ENCODE peak calls at places on chromosomes 11 and 22, in seven cellular contexts. N, U, P, Q, A, L and W are unnamed samples.
A peak's percentile ranks its signal among the peaks of the same experiment; 100 is the strongest.

GRCh38 chr22:20550057-20550817 is 42.8 kb downstream of the MED15 start:
- DNase-seq in P (no peak), N (no peak), U (no peak), Q (no peak), L (no peak), A (no peak), W (no peak)

GRCh38 chr11:76209956-76210885 is 3.9 kb upstream of the WNT11 start:
- DNase-seq in N (peak; percentile 64), L (no peak), P (no peak), A (peak; percentile 73), U (peak; percentile 48), Q (peak; percentile 85), W (peak; percentile 69)

GRCh38 chr11:130413383-130414106 is 14.9 kb downstream of the ADAMTS8 start:
- DNase-seq in P (no peak), U (no peak), Q (no peak), L (no peak), N (peak; percentile 84), A (no peak), W (peak; percentile 59)

GRCh38 chr11:36292311-36292722 is 3.1 kb upstream of the COMMD9 start:
- DNase-seq in P (no peak), A (no peak), Q (peak; percentile 65), U (peak; percentile 48), N (no peak), L (no peak), W (peak; percentile 52)

GRCh38 chr22:24140357-24140756 is 40.9 kb upstream of the SUSD2 start:
- DNase-seq in U (no peak), P (no peak), L (peak; percentile 33), N (no peak), A (no peak), Q (no peak), W (no peak)

GRCh38 chr11:27201454-27202302 is 161.1 kb downstream of the BBOX1 start:
- DNase-seq in L (no peak), Q (peak; percentile 99), A (peak; percentile 69), P (no peak), U (peak; percentile 82), N (peak; percentile 10), W (peak; percentile 80)

GRCh38 chr11:76471378-76471777 is 26.6 kb downstream of the EMSY start:
- DNase-seq in U (no peak), N (no peak), A (no peak), L (no peak), P (no peak), Q (no peak), W (no peak)

GRCh38 chr11:24588075-24588474 is 91.2 kb downstream of the LUZP2 start:
- DNase-seq in P (no peak), Q (no peak), L (no peak), U (no peak), N (no peak), A (no peak), W (peak; percentile 63)

GRCh38 chr11:114317738-114318137 is 21.5 kb downstream of the NNMT start:
- DNase-seq in P (no peak), U (peak; percentile 27), Q (peak; percentile 75), N (peak; percentile 25), L (no peak), A (peak; percentile 37), W (peak; percentile 69)

GRCh38 chr11:72519220-72519881 is 85.0 kb upstream of the CLPB start:
- DNase-seq in N (peak; percentile 11), Q (peak; percentile 34), U (no peak), L (no peak), P (no peak), A (no peak), W (peak; percentile 24)

GRCh38 chr22:50104149-50104548 is 14.3 kb downstream of the MOV10L1 start:
- DNase-seq in P (no peak), A (no peak), U (peak; percentile 6), Q (no peak), L (no peak), N (no peak), W (no peak)

GRCh38 chr22:47036936-47037485 is 274.6 kb downstream of the TBC1D22A start:
- DNase-seq in Q (no peak), P (no peak), L (no peak), A (no peak), U (no peak), N (no peak), W (no peak)

GRCh38 chr11:17472467-17472866 is 4.2 kb downstream of the ABCC8 start:
- DNase-seq in N (no peak), Q (no peak), A (no peak), L (no peak), U (no peak), P (no peak), W (no peak)

GRCh38 chr11:94767701-94768601 is at the start of gene AMOTL1:
- DNase-seq in A (peak; percentile 90), P (no peak), U (peak; percentile 87), L (peak; percentile 70), Q (peak; percentile 88), N (peak; percentile 94), W (peak; percentile 93)

GRCh38 chr11:72676874-72677341 is 2.7 kb upstream of the PDE2A start:
- DNase-seq in N (peak; percentile 58), U (peak; percentile 82), A (peak; percentile 98), P (peak; percentile 33), L (peak; percentile 34), Q (peak; percentile 49), W (peak; percentile 48)

GRCh38 chr22:32695451-32695891 is 106.0 kb upstream of the TIMP3 start:
- DNase-seq in Q (peak; percentile 91), N (peak; percentile 65), A (no peak), U (no peak), L (no peak), P (no peak), W (peak; percentile 93)

GRCh38 chr22:25403752-25404471 is 160.6 kb upstream of the GRK3 start:
- DNase-seq in N (no peak), P (no peak), U (peak; percentile 33), Q (peak; percentile 80), A (peak; percentile 28), L (no peak), W (peak; percentile 57)

GRCh38 chr22:49305215-49305965 is 522.3 kb downstream of the BRD1 start:
- DNase-seq in P (peak; percentile 25), A (peak; percentile 97), N (peak; percentile 53), U (peak; percentile 60), Q (no peak), L (peak; percentile 73), W (no peak)

GRCh38 chr11:65429724-65430405 is 7.3 kb downstream of the NEAT1 start:
- DNase-seq in A (no peak), U (no peak), L (no peak), P (no peak), Q (peak; percentile 88), N (peak; percentile 91), W (peak; percentile 90)

GRCh38 chr11:64694821-64695365 is 28.1 kb downstream of the NRXN2 start:
- DNase-seq in Q (no peak), L (peak; percentile 47), U (no peak), A (peak; percentile 74), P (no peak), N (no peak), W (no peak)

GRCh38 chr22:42399315-42400271 is 32.6 kb downstream of the NFAM1 start:
- DNase-seq in N (no peak), L (peak; percentile 47), Q (peak; percentile 42), P (no peak), A (peak; percentile 44), U (peak; percentile 53), W (peak; percentile 27)

GRCh38 chr11:78226684-78227680 is 38.3 kb downstream of the USP35 start:
- DNase-seq in A (no peak), U (no peak), Q (no peak), N (no peak), L (no peak), P (no peak), W (no peak)

GRCh38 chr11:122309262-122309925 is 193.4 kb upstream of the BLID start:
- DNase-seq in U (no peak), Q (no peak), L (peak; percentile 51), A (no peak), N (no peak), P (no peak), W (no peak)

GRCh38 chr22:47167056-47167455 is 404.6 kb downstream of the TBC1D22A start:
- DNase-seq in U (no peak), A (no peak), Q (no peak), L (no peak), P (no peak), N (no peak), W (no peak)

GRCh38 chr22:36201630-36202312 is at the start of gene APOL4:
- DNase-seq in P (no peak), L (no peak), N (no peak), Q (peak; percentile 40), U (no peak), A (no peak), W (no peak)

GRCh38 chr22:23205330-23205729 is 25.0 kb downstream of the BCR start:
- DNase-seq in Q (no peak), L (no peak), N (no peak), U (no peak), P (no peak), A (no peak), W (no peak)

GRCh38 chr11:10410844-10411200 is 44.2 kb upstream of the AMPD3 start:
- DNase-seq in N (no peak), A (no peak), P (no peak), Q (no peak), L (no peak), U (no peak), W (no peak)

GRCh38 chr22:36467946-36468345 is 13.5 kb downstream of the TXN2 start:
- DNase-seq in P (no peak), A (no peak), Q (peak; percentile 97), U (no peak), N (peak; percentile 92), L (no peak), W (peak; percentile 98)

GRCh38 chr11:206516-207212 is 535 bp downstream of the BET1L start:
- DNase-seq in Q (peak; percentile 38), P (no peak), U (peak; percentile 28), N (peak; percentile 23), A (no peak), L (peak; percentile 28), W (peak; percentile 42)

GRCh38 chr11:103928040-103928555 is 108.3 kb upstream of the DDI1 start:
- DNase-seq in Q (no peak), N (no peak), L (no peak), A (no peak), P (no peak), U (no peak), W (no peak)

GRCh38 chr22:44837481-44837880 is 85.1 kb downstream of the ARHGAP8 start:
- DNase-seq in N (no peak), A (no peak), P (no peak), L (no peak), Q (no peak), U (no peak), W (no peak)

GRCh38 chr11:13868710-13869403 is 93.7 kb upstream of the SPON1 start:
- DNase-seq in Q (no peak), N (no peak), L (no peak), A (no peak), U (no peak), P (no peak), W (no peak)

GRCh38 chr11:47378011-47378835 is at the start of gene SPI1:
- DNase-seq in Q (no peak), U (no peak), P (no peak), A (peak; percentile 46), N (no peak), L (no peak), W (no peak)